ENCODE peak calls at places on chromosomes 16 and 17, in ten cellular contexts. Z, Y, O, Q, M, B, F, S, L and P are unnamed samples.

GRCh38 chr17:70041575-70041974 is 33.5 kb upstream of the KCNJ16 start:
- DNase-seq in Z (no peak), Y (no peak), O (peak; percentile 91), Q (no peak), M (no peak), B (no peak), F (no peak), S (no peak), L (peak; percentile 6), P (no peak)

GRCh38 chr17:72118588-72119279 is 2.1 kb upstream of the SOX9 start:
- DNase-seq in Z (peak; percentile 82), Y (peak; percentile 70), O (peak; percentile 37), Q (peak; percentile 75), M (peak; percentile 81), B (no peak), F (peak; percentile 78), S (peak; percentile 93), L (peak; percentile 88), P (peak; percentile 65)

GRCh38 chr16:53212899-53213235 is 158.1 kb downstream of the CHD9 start:
- DNase-seq in Z (no peak), Y (no peak), O (peak; percentile 17), Q (no peak), M (no peak), B (no peak), F (no peak), S (no peak), L (no peak), P (no peak)

GRCh38 chr17:81866440-81867122 is 4.6 kb downstream of the ARHGDIA start:
- DNase-seq in Z (no peak), Y (no peak), O (no peak), Q (no peak), M (no peak), B (no peak), F (no peak), S (no peak), L (no peak), P (no peak)

GRCh38 chr17:74389937-74390679 is 22.8 kb downstream of the GPR142 start:
- DNase-seq in Z (no peak), Y (no peak), O (no peak), Q (no peak), M (no peak), B (no peak), F (no peak), S (no peak), L (no peak), P (no peak)

GRCh38 chr17:43613911-43614310 is 47.8 kb downstream of the MEOX1 start:
- DNase-seq in Z (no peak), Y (no peak), O (no peak), Q (no peak), M (no peak), B (no peak), F (no peak), S (no peak), L (no peak), P (no peak)

GRCh38 chr17:80469667-80470066 is 6.7 kb downstream of the NPTX1 start:
- DNase-seq in Z (no peak), Y (no peak), O (no peak), Q (no peak), M (no peak), B (no peak), F (no peak), S (no peak), L (no peak), P (no peak)

GRCh38 chr16:49834496-49835009 is 21.4 kb downstream of the ZNF423 start:
- DNase-seq in Z (peak; percentile 32), Y (no peak), O (no peak), Q (no peak), M (peak; percentile 25), B (no peak), F (peak; percentile 87), S (no peak), L (no peak), P (peak; percentile 78)

DNA sequence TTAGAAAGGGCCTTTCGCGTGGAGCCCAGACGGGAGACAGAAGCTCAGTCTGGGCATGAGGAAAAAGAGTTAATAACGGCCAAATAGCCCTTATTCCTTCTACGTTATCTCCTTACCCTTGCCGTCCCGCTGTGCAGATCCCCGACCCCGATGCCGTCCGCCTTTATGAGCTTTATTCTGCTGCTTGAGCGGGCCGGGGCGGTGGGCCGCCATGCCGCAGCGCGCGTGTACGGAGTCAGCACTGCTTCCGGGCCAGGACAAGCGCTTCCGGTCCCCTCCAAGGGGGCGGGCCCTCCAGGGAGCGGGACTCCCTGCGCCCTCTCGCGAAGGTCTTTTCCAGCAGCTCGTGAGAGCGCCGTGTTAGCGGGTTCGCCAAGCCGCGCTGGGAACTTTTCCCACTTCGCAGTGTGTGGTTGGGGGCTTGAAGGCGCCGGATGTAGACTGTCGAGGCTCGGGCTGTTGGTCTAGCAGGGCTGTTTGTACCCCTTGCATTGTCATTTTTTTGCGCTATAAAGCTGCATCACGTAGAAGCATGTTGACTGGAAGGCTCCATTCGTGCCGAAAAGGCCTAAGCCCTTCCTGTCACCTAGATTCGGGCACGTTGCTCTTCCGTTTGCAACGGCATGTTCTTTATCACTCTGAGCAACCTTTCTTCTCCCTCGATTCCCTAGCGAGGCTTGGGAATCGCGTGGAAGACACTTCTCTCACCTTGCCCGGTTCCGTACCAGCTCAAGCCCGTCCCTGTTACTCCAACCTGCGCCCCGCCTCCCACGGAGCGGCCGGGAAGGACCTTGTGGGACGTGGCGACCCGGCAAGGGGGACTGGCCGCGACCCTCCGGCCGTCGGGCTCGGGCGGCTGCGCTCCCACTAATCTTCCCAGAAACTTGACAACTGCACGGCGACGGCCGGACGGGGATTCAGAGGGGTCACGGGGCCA is at the start of gene TSR1:
- DNase-seq in Z (peak; percentile 90), Y (peak; percentile 92), O (peak; percentile 92), Q (peak; percentile 92), M (peak; percentile 93), B (peak; percentile 98), F (peak; percentile 95), S (peak; percentile 97), L (peak; percentile 88), P (peak; percentile 92)
- TF ChIP-seq POLR2A in Z (peak; percentile 89), Y (peak; percentile 81), O (peak; percentile 95), Q (peak; percentile 67), M (peak; percentile 87), B (peak; percentile 93), F (peak; percentile 94), S (no peak), L (peak; percentile 79), P (peak; percentile 88)

GRCh38 chr17:78357177-78357586 is 2.7 kb downstream of the SOCS3 start:
- DNase-seq in Z (peak; percentile 59), Y (no peak), O (peak; percentile 82), Q (no peak), M (no peak), B (no peak), F (no peak), S (no peak), L (peak; percentile 80), P (peak; percentile 65)
- TF ChIP-seq POLR2A in Z (peak; percentile 26), Y (no peak), O (no peak), Q (no peak), M (no peak), B (no peak), F (no peak), S (no peak), L (peak; percentile 74), P (no peak)

GRCh38 chr16:8797364-8798173 is at the start of the genes PMM2 and TMEM186:
- DNase-seq in Z (peak; percentile 96), Y (peak; percentile 96), O (peak; percentile 98), Q (peak; percentile 96), M (peak; percentile 97), B (peak; percentile 96), F (peak; percentile 98), S (peak; percentile 99), L (peak; percentile 95), P (peak; percentile 97)
- TF ChIP-seq POLR2A in Z (peak; percentile 84), Y (peak; percentile 65), O (peak; percentile 86), Q (no peak), M (peak; percentile 72), B (peak; percentile 86), F (peak; percentile 43), S (no peak), L (peak; percentile 94), P (no peak)

GRCh38 chr16:90046971-90047713 is 27.9 kb upstream of the DBNDD1 start:
- DNase-seq in Z (peak; percentile 87), Y (no peak), O (peak; percentile 38), Q (peak; percentile 80), M (peak; percentile 54), B (no peak), F (peak; percentile 90), S (no peak), L (peak; percentile 58), P (peak; percentile 70)
- TF ChIP-seq POLR2A in Z (peak; percentile 36), Y (no peak), O (no peak), Q (no peak), M (no peak), B (no peak), F (no peak), S (no peak), L (no peak), P (no peak)

GRCh38 chr16:67246081-67246944 is 968 bp downstream of the FHOD1 start:
- DNase-seq in Z (peak; percentile 96), Y (peak; percentile 95), O (peak; percentile 82), Q (peak; percentile 95), M (peak; percentile 94), B (peak; percentile 59), F (peak; percentile 89), S (peak; percentile 95), L (peak; percentile 85), P (peak; percentile 87)

GRCh38 chr16:67245674-67246080 is 1.6 kb downstream of the FHOD1 start:
- DNase-seq in Z (no peak), Y (no peak), O (no peak), Q (no peak), M (no peak), B (no peak), F (no peak), S (no peak), L (no peak), P (no peak)

GRCh38 chr16:67245189-67245585 is 2.1 kb downstream of the FHOD1 start:
- DNase-seq in Z (no peak), Y (peak; percentile 43), O (no peak), Q (no peak), M (no peak), B (no peak), F (peak; percentile 56), S (no peak), L (no peak), P (no peak)

GRCh38 chr16:67243481-67243880 is 3.8 kb downstream of the FHOD1 start:
- DNase-seq in Z (no peak), Y (peak; percentile 40), O (no peak), Q (no peak), M (no peak), B (no peak), F (no peak), S (no peak), L (no peak), P (no peak)

DNA sequence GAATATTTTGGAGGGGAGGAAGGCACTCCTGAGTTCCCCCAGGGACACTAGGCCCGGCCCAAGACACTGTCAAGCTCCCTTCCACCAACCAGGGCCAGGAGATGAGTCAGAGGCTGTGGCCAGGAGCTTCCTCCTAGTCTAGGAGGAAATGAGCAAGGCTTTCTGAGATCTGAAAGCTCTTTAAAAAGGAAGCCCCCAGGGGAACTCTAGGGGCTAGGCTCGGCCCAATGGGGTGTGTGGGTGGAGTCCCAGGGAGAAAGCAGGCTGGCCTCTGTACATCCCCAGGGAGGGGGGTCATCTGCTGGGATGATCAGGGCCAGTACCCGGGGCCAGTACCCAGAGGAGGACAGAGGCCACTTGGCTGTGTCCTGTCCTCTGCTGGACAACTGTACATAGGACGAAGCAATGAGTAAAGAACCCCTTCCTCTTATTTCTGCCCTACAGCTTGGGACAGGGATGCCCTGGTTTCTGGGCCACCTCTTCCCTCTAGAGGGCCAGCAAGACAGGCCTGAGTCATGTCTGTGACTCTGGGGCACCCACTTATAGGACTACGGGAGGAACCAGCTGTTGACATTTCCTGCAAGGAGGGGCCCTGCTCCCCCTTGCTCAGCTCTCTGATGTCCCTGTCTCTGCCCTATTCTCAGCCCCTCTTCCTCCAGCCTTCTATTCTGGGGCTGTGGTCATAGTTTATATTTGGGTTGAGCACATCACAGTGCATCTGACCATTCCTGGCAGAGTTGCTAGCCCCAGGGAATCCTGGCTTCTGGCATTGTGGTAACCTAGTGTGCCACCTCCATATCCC is 2.7 kb downstream of the FHOD1 start:
- DNase-seq in Z (peak; percentile 53), Y (peak; percentile 58), O (peak; percentile 76), Q (peak; percentile 68), M (peak; percentile 76), B (peak; percentile 79), F (peak; percentile 83), S (peak; percentile 93), L (peak; percentile 87), P (peak; percentile 88)
- TF ChIP-seq POLR2A in Z (no peak), Y (no peak), O (peak; percentile 69), Q (no peak), M (no peak), B (no peak), F (no peak), S (no peak), L (peak; percentile 60), P (peak; percentile 29)